ENCODE peak calls at places on chromosomes 1 and 21, in ten cellular contexts. Y, D, M, G, L, J, T, S, H and C are unnamed samples.

GRCh38 chr1:71046891-71047634 is 553 bp downstream of the PTGER3 start:
- DNase-seq in Y (no peak), D (peak), M (peak), G (peak), L (peak), J (no peak), T (peak), S (no peak), H (no peak), C (no peak)

GRCh38 chr1:22104865-22105437 is 37.9 kb downstream of the WNT4 start:
- DNase-seq in Y (no peak), D (no peak), M (no peak), G (no peak), L (no peak), J (no peak), T (no peak), S (no peak), H (no peak), C (peak)

GRCh38 chr1:94634977-94635416 is 93.4 kb upstream of the F3 start:
- DNase-seq in Y (no peak), D (no peak), M (no peak), G (no peak), L (no peak), J (no peak), T (no peak), S (no peak), H (no peak), C (no peak)

GRCh38 chr1:206651014-206651413 is 15.7 kb downstream of the DYRK3 start:
- DNase-seq in Y (no peak), D (no peak), M (no peak), G (no peak), L (no peak), J (no peak), T (no peak), S (no peak), H (no peak), C (no peak)

GRCh38 chr1:187001198-187001904 is 172.6 kb downstream of the PLA2G4A start:
- DNase-seq in Y (peak), D (no peak), M (no peak), G (no peak), L (no peak), J (peak), T (no peak), S (no peak), H (no peak), C (no peak)

GRCh38 chr21:17370750-17371325 is 142.0 kb upstream of the CXADR start:
- DNase-seq in Y (no peak), D (no peak), M (no peak), G (no peak), L (no peak), J (no peak), T (no peak), S (no peak), H (no peak), C (no peak)

GRCh38 chr21:45403825-45404725 is 890 bp upstream of the COL18A1 start:
- DNase-seq in Y (no peak), D (no peak), M (no peak), G (no peak), L (no peak), J (peak), T (no peak), S (peak), H (no peak), C (no peak)

GRCh38 chr1:59155326-59155725 is 141.6 kb upstream of the FGGY start:
- DNase-seq in Y (no peak), D (no peak), M (no peak), G (no peak), L (no peak), J (no peak), T (no peak), S (no peak), H (no peak), C (no peak)

GRCh38 chr21:36867506-36867905 is 99.0 kb downstream of the HLCS start:
- DNase-seq in Y (no peak), D (no peak), M (no peak), G (no peak), L (no peak), J (no peak), T (no peak), S (no peak), H (no peak), C (no peak)

GRCh38 chr1:63068626-63069025 is 253.7 kb upstream of the FOXD3 start:
- DNase-seq in Y (no peak), D (no peak), M (no peak), G (no peak), L (no peak), J (no peak), T (no peak), S (no peak), H (no peak), C (no peak)

GRCh38 chr1:66527688-66528087 is 6.3 kb upstream of the SGIP1 start:
- DNase-seq in Y (no peak), D (peak), M (no peak), G (no peak), L (no peak), J (peak), T (no peak), S (no peak), H (no peak), C (no peak)

GRCh38 chr1:26019641-26020315 is 1.8 kb upstream of the EXTL1 start:
- DNase-seq in Y (no peak), D (peak), M (no peak), G (no peak), L (no peak), J (peak), T (no peak), S (no peak), H (no peak), C (no peak)

GRCh38 chr1:94621392-94621791 is 79.8 kb upstream of the F3 start:
- DNase-seq in Y (no peak), D (no peak), M (peak), G (peak), L (no peak), J (no peak), T (no peak), S (no peak), H (no peak), C (no peak)

GRCh38 chr21:25911730-25912401 is 177.1 kb downstream of the GABPA start:
- DNase-seq in Y (no peak), D (no peak), M (peak), G (peak), L (no peak), J (no peak), T (no peak), S (no peak), H (no peak), C (no peak)

GRCh38 chr21:41973861-41974751 is 20.3 kb upstream of the C2CD2 start:
- DNase-seq in Y (no peak), D (no peak), M (peak), G (peak), L (no peak), J (no peak), T (no peak), S (no peak), H (no peak), C (no peak)

GRCh38 chr1:178168535-178168934 is 74.6 kb downstream of the RASAL2 start:
- DNase-seq in Y (no peak), D (no peak), M (no peak), G (no peak), L (no peak), J (peak), T (no peak), S (no peak), H (no peak), C (no peak)

GRCh38 chr1:212207118-212207517 is 78.1 kb upstream of the PPP2R5A start:
- DNase-seq in Y (no peak), D (no peak), M (no peak), G (no peak), L (no peak), J (no peak), T (no peak), S (no peak), H (no peak), C (no peak)

GRCh38 chr1:49765034-49765433 is 258.7 kb downstream of the AGBL4 start:
- DNase-seq in Y (no peak), D (no peak), M (no peak), G (no peak), L (no peak), J (no peak), T (no peak), S (no peak), H (no peak), C (no peak)

GRCh38 chr1:74571875-74572274 is 59.5 kb upstream of the LRRC53 start:
- DNase-seq in Y (no peak), D (no peak), M (no peak), G (no peak), L (no peak), J (no peak), T (no peak), S (no peak), H (no peak), C (no peak)

GRCh38 chr1:59232209-59232608 is 64.7 kb upstream of the FGGY start:
- DNase-seq in Y (no peak), D (no peak), M (peak), G (peak), L (no peak), J (no peak), T (no peak), S (no peak), H (no peak), C (no peak)

GRCh38 chr1:48789903-48790302 is 13.2 kb upstream of the BEND5 start:
- DNase-seq in Y (no peak), D (no peak), M (no peak), G (no peak), L (no peak), J (no peak), T (no peak), S (no peak), H (no peak), C (no peak)

GRCh38 chr1:208112380-208112779 is 131.8 kb downstream of the PLXNA2 start:
- DNase-seq in Y (no peak), D (no peak), M (no peak), G (no peak), L (no peak), J (no peak), T (no peak), S (no peak), H (no peak), C (no peak)